ENCODE peak calls at places on chromosomes 3 and 15, in ten cellular contexts. One of them, this sample, is unnamed.

GRCh38 chr3:14431928-14432834 is 29.8 kb downstream of the SLC6A6 start:
- DNase-seq in uterus: peak; percentile 65
- DNase-seq in heart left ventricle: peak; percentile 88
- DNase-seq in transverse colon: peak; percentile 93
- DNase-seq in HCT116: peak; percentile 74
- DNase-seq in ovary: peak; percentile 63
- DNase-seq in body of pancreas: peak; percentile 42
- DNase-seq in Peyer's patch: peak; percentile 87
- DNase-seq in IMR-90: peak; percentile 85
- DNase-seq in spleen: peak; percentile 99
- DNase-seq in this sample: peak; percentile 94

GRCh38 chr3:189908646-189909045 is 212.1 kb downstream of the P3H2 start:
- DNase-seq in uterus: no peak
- DNase-seq in heart left ventricle: no peak
- DNase-seq in transverse colon: no peak
- DNase-seq in HCT116: no peak
- DNase-seq in ovary: no peak
- DNase-seq in body of pancreas: no peak
- DNase-seq in Peyer's patch: no peak
- DNase-seq in IMR-90: peak; percentile 72
- DNase-seq in spleen: no peak
- DNase-seq in this sample: peak; percentile 15

GRCh38 chr15:55407631-55407948 is 569 bp downstream of the CCPG1 start:
- DNase-seq in uterus: no peak
- DNase-seq in heart left ventricle: no peak
- DNase-seq in transverse colon: no peak
- DNase-seq in HCT116: no peak
- DNase-seq in ovary: no peak
- DNase-seq in body of pancreas: no peak
- DNase-seq in Peyer's patch: no peak
- DNase-seq in IMR-90: peak; percentile 23
- DNase-seq in spleen: no peak
- DNase-seq in this sample: no peak

GRCh38 chr3:14234197-14235002 is 55.8 kb downstream of the LSM3 start:
- DNase-seq in uterus: peak; percentile 31
- DNase-seq in heart left ventricle: peak; percentile 50
- DNase-seq in transverse colon: peak; percentile 73
- DNase-seq in HCT116: no peak
- DNase-seq in ovary: peak; percentile 67
- DNase-seq in body of pancreas: no peak
- DNase-seq in Peyer's patch: peak; percentile 79
- DNase-seq in IMR-90: peak; percentile 50
- DNase-seq in spleen: no peak
- DNase-seq in this sample: no peak

GRCh38 chr3:189720746-189721426 is 89.7 kb downstream of the TP63 start:
- DNase-seq in uterus: no peak
- DNase-seq in heart left ventricle: no peak
- DNase-seq in transverse colon: peak; percentile 14
- DNase-seq in HCT116: no peak
- DNase-seq in ovary: no peak
- DNase-seq in body of pancreas: no peak
- DNase-seq in Peyer's patch: no peak
- DNase-seq in IMR-90: no peak
- DNase-seq in spleen: no peak
- DNase-seq in this sample: no peak

GRCh38 chr3:151265866-151266265 is 12.5 kb downstream of the P2RY14 start:
- DNase-seq in uterus: no peak
- DNase-seq in heart left ventricle: no peak
- DNase-seq in transverse colon: peak; percentile 53
- DNase-seq in HCT116: no peak
- DNase-seq in ovary: no peak
- DNase-seq in body of pancreas: no peak
- DNase-seq in Peyer's patch: no peak
- DNase-seq in IMR-90: no peak
- DNase-seq in spleen: peak; percentile 78
- DNase-seq in this sample: no peak

GRCh38 chr3:13749063-13749764 is 130.7 kb downstream of the WNT7A start:
- DNase-seq in uterus: no peak
- DNase-seq in heart left ventricle: no peak
- DNase-seq in transverse colon: no peak
- DNase-seq in HCT116: no peak
- DNase-seq in ovary: no peak
- DNase-seq in body of pancreas: no peak
- DNase-seq in Peyer's patch: no peak
- DNase-seq in IMR-90: no peak
- DNase-seq in spleen: no peak
- DNase-seq in this sample: no peak

GRCh38 chr3:46905661-46906451 is 28.3 kb downstream of the PTH1R start:
- DNase-seq in uterus: no peak
- DNase-seq in heart left ventricle: no peak
- DNase-seq in transverse colon: no peak
- DNase-seq in HCT116: no peak
- DNase-seq in ovary: no peak
- DNase-seq in body of pancreas: no peak
- DNase-seq in Peyer's patch: peak; percentile 34
- DNase-seq in IMR-90: no peak
- DNase-seq in spleen: peak; percentile 69
- DNase-seq in this sample: no peak

GRCh38 chr3:14434541-14435151 is 32.2 kb downstream of the SLC6A6 start:
- DNase-seq in uterus: no peak
- DNase-seq in heart left ventricle: peak; percentile 55
- DNase-seq in transverse colon: peak; percentile 40
- DNase-seq in HCT116: no peak
- DNase-seq in ovary: no peak
- DNase-seq in body of pancreas: no peak
- DNase-seq in Peyer's patch: peak; percentile 64
- DNase-seq in IMR-90: no peak
- DNase-seq in spleen: peak; percentile 88
- DNase-seq in this sample: no peak

GRCh38 chr3:71302604-71303003 is 280.9 kb downstream of the FOXP1 start:
- DNase-seq in uterus: no peak
- DNase-seq in heart left ventricle: no peak
- DNase-seq in transverse colon: no peak
- DNase-seq in HCT116: no peak
- DNase-seq in ovary: no peak
- DNase-seq in body of pancreas: no peak
- DNase-seq in Peyer's patch: no peak
- DNase-seq in IMR-90: no peak
- DNase-seq in spleen: no peak
- DNase-seq in this sample: no peak

GRCh38 chr15:95932141-95932540 is 398.4 kb upstream of the NR2F2 start:
- DNase-seq in uterus: no peak
- DNase-seq in heart left ventricle: no peak
- DNase-seq in transverse colon: no peak
- DNase-seq in HCT116: no peak
- DNase-seq in ovary: no peak
- DNase-seq in body of pancreas: no peak
- DNase-seq in Peyer's patch: no peak
- DNase-seq in IMR-90: no peak
- DNase-seq in spleen: no peak
- DNase-seq in this sample: no peak

GRCh38 chr15:80549191-80549590 is 145.0 kb downstream of the ARNT2 start:
- DNase-seq in uterus: no peak
- DNase-seq in heart left ventricle: no peak
- DNase-seq in transverse colon: no peak
- DNase-seq in HCT116: no peak
- DNase-seq in ovary: no peak
- DNase-seq in body of pancreas: no peak
- DNase-seq in Peyer's patch: no peak
- DNase-seq in IMR-90: peak; percentile 86
- DNase-seq in spleen: no peak
- DNase-seq in this sample: no peak

GRCh38 chr3:70064194-70064787 is 64.8 kb downstream of the SAMMSON start:
- DNase-seq in uterus: peak; percentile 20
- DNase-seq in heart left ventricle: peak; percentile 10
- DNase-seq in transverse colon: no peak
- DNase-seq in HCT116: peak; percentile 4
- DNase-seq in ovary: peak; percentile 19
- DNase-seq in body of pancreas: peak; percentile 20
- DNase-seq in Peyer's patch: no peak
- DNase-seq in IMR-90: peak; percentile 38
- DNase-seq in spleen: no peak
- DNase-seq in this sample: no peak

GRCh38 chr3:53230041-53230621 is 25.7 kb downstream of the TKT start:
- DNase-seq in uterus: no peak
- DNase-seq in heart left ventricle: no peak
- DNase-seq in transverse colon: no peak
- DNase-seq in HCT116: no peak
- DNase-seq in ovary: no peak
- DNase-seq in body of pancreas: no peak
- DNase-seq in Peyer's patch: no peak
- DNase-seq in IMR-90: no peak
- DNase-seq in spleen: peak; percentile 67
- DNase-seq in this sample: no peak

GRCh38 chr3:186636536-186636935 is 3.7 kb upstream of the FETUB start:
- DNase-seq in uterus: no peak
- DNase-seq in heart left ventricle: no peak
- DNase-seq in transverse colon: no peak
- DNase-seq in HCT116: no peak
- DNase-seq in ovary: no peak
- DNase-seq in body of pancreas: no peak
- DNase-seq in Peyer's patch: no peak
- DNase-seq in IMR-90: no peak
- DNase-seq in spleen: no peak
- DNase-seq in this sample: no peak

DNA sequence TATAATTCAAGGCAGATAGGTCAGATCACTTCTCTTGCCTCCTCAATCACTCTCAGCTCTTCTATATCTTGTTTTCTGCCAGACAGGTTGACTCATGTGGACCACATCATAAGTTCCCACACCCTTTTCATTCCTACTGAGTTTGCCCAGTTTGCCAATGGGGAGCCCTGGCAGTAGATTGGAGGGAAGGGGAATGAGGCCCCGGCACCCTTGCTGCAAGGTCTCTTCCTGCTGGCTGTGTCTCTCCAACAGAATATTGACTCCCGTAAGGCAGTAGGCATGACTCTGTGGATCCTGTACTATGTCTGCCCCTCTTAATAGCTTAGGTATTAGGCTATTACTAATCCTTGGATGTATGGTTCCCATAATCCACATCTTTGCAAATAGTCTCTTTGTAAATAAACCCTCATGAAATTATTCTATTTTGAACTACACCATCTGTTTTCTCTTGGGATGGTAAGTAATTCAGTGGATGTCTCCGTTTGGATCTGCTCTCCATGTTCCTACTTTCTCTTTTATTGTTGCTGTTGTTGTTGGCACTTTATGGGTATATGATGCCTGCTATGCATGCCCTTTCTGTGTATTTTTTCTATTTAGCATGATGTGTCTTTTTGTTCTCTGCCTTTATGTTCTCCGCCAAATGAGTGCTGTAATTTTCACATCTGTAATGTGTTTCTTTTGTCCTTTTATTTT is 65.5 kb upstream of the DCBLD2 start:
- DNase-seq in uterus: no peak
- DNase-seq in heart left ventricle: no peak
- DNase-seq in transverse colon: no peak
- DNase-seq in HCT116: peak; percentile 93
- DNase-seq in ovary: no peak
- DNase-seq in body of pancreas: no peak
- DNase-seq in Peyer's patch: no peak
- DNase-seq in IMR-90: no peak
- DNase-seq in spleen: no peak
- DNase-seq in this sample: no peak
- TF ChIP-seq POLR2A in uterus: no peak
- TF ChIP-seq POLR2A in heart left ventricle: no peak
- TF ChIP-seq POLR2A in transverse colon: no peak
- TF ChIP-seq POLR2A in HCT116: peak; percentile 25
- TF ChIP-seq POLR2A in ovary: no peak
- TF ChIP-seq POLR2A in body of pancreas: no peak
- TF ChIP-seq POLR2A in Peyer's patch: no peak
- TF ChIP-seq POLR2A in IMR-90: no peak
- TF ChIP-seq POLR2A in spleen: no peak
- TF ChIP-seq POLR2A in this sample: peak; percentile 63

GRCh38 chr15:75942464-75942863 is 38.8 kb downstream of the FBXO22 start:
- DNase-seq in uterus: no peak
- DNase-seq in heart left ventricle: no peak
- DNase-seq in transverse colon: no peak
- DNase-seq in HCT116: no peak
- DNase-seq in ovary: no peak
- DNase-seq in body of pancreas: no peak
- DNase-seq in Peyer's patch: no peak
- DNase-seq in IMR-90: no peak
- DNase-seq in spleen: no peak
- DNase-seq in this sample: no peak
- TF ChIP-seq POLR2A in uterus: no peak
- TF ChIP-seq POLR2A in heart left ventricle: no peak
- TF ChIP-seq POLR2A in transverse colon: no peak
- TF ChIP-seq POLR2A in HCT116: no peak
- TF ChIP-seq POLR2A in ovary: no peak
- TF ChIP-seq POLR2A in body of pancreas: no peak
- TF ChIP-seq POLR2A in Peyer's patch: no peak
- TF ChIP-seq POLR2A in IMR-90: no peak
- TF ChIP-seq POLR2A in spleen: no peak
- TF ChIP-seq POLR2A in this sample: no peak

DNA sequence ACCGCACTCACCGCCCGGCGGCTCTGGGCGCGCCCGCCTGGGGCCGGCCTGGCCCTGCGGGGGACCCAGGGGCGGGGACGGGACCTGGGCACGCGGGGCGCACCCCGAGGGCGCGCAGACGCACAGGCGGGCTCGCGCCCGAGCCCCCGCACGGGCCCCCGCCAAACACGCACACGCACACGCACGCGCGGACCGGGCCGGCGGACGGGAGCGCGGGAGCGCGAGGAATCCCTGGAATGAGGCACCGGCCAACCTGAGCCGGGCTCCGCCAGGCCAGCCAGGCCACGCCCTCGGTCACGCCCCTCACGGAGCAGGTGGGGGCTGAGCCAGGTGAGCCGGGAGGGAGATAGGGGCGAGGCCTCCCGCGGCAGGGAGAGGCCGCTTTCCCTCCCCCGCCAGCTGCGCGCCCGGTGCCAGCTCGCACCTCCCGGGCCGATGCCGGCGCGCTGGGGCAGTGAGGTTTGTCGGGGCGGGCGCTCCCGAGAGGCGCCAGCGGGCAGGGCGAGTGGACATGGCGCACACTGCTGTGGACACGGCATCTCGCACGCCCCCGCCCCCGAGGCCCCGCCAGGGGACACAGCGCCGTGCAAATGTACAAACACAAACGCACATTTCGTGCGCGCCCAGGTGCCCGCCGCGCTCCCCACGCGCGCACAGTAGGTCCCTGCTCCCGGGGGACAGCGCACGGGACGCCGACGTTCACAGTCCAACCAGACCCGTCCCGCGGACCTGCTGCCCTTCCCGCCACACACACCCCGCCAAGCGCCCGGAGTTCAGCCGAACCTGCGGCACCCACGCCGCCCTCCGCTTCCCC is 75.9 kb upstream of the VGLL4 start:
- DNase-seq in uterus: peak; percentile 65
- DNase-seq in heart left ventricle: peak; percentile 72
- DNase-seq in transverse colon: peak; percentile 96
- DNase-seq in HCT116: peak; percentile 78
- DNase-seq in ovary: peak; percentile 70
- DNase-seq in body of pancreas: peak; percentile 97
- DNase-seq in Peyer's patch: peak; percentile 98
- DNase-seq in IMR-90: peak; percentile 28
- DNase-seq in spleen: peak; percentile 94
- DNase-seq in this sample: peak; percentile 87
- TF ChIP-seq POLR2A in uterus: peak; percentile 10
- TF ChIP-seq POLR2A in heart left ventricle: no peak
- TF ChIP-seq POLR2A in transverse colon: peak; percentile 80
- TF ChIP-seq POLR2A in HCT116: no peak
- TF ChIP-seq POLR2A in ovary: no peak
- TF ChIP-seq POLR2A in body of pancreas: peak; percentile 81
- TF ChIP-seq POLR2A in Peyer's patch: peak; percentile 62
- TF ChIP-seq POLR2A in IMR-90: no peak
- TF ChIP-seq POLR2A in spleen: no peak
- TF ChIP-seq POLR2A in this sample: no peak

GRCh38 chr3:49007068-49007770 is at the start of gene WDR6:
- DNase-seq in uterus: peak; percentile 98
- DNase-seq in heart left ventricle: peak; percentile 96
- DNase-seq in transverse colon: peak; percentile 98
- DNase-seq in HCT116: peak; percentile 94
- DNase-seq in ovary: peak; percentile 98
- DNase-seq in body of pancreas: peak; percentile 98
- DNase-seq in Peyer's patch: peak; percentile 98
- DNase-seq in IMR-90: peak; percentile 97
- DNase-seq in spleen: peak; percentile 99
- DNase-seq in this sample: peak; percentile 95
- TF ChIP-seq POLR2A in uterus: peak; percentile 70
- TF ChIP-seq POLR2A in heart left ventricle: no peak
- TF ChIP-seq POLR2A in transverse colon: peak; percentile 84
- TF ChIP-seq POLR2A in HCT116: peak; percentile 74
- TF ChIP-seq POLR2A in ovary: peak; percentile 62
- TF ChIP-seq POLR2A in body of pancreas: peak; percentile 85
- TF ChIP-seq POLR2A in Peyer's patch: peak; percentile 60
- TF ChIP-seq POLR2A in IMR-90: peak; percentile 90
- TF ChIP-seq POLR2A in spleen: peak; percentile 36
- TF ChIP-seq POLR2A in this sample: peak; percentile 72

This sample was measured in H54.